ENCODE peak calls at places on chromosomes 2 and 18, in ten cellular contexts. R, B, M, F, V, I, Y, C, J and N are unnamed samples.

GRCh38 chr18:58161659-58162058 is 117.6 kb downstream of the NEDD4L start:
- DNase-seq in C (no peak), I (peak), R (no peak), F (no peak), V (no peak), B (no peak), J (no peak), Y (peak), M (no peak), N (peak)

GRCh38 chr2:403682-404081 is 115.8 kb upstream of the ALKAL2 start:
- DNase-seq in I (no peak), R (no peak), J (no peak), B (no peak), V (no peak), M (no peak), F (no peak), Y (no peak), C (no peak), N (no peak)

GRCh38 chr2:22944141-22944540 is 440.8 kb upstream of the KLHL29 start:
- DNase-seq in V (no peak), B (no peak), F (no peak), R (no peak), I (no peak), M (no peak), Y (no peak), C (no peak), J (no peak), N (no peak)

GRCh38 chr2:173496746-173497145 is 142.1 kb downstream of the CDCA7 start:
- DNase-seq in M (no peak), V (no peak), C (no peak), R (peak), F (no peak), B (no peak), I (no peak), J (no peak), Y (peak), N (no peak)

GRCh38 chr2:217459675-217460405 is 543.0 kb downstream of the TNS1 start:
- DNase-seq in Y (peak), C (no peak), R (no peak), I (no peak), J (no peak), F (no peak), M (no peak), V (no peak), B (no peak), N (no peak)

GRCh38 chr2:178512491-178512890 is 32.2 kb downstream of the PLEKHA3 start:
- DNase-seq in J (no peak), I (no peak), V (no peak), F (no peak), C (no peak), Y (peak), R (no peak), M (no peak), B (no peak), N (no peak)

GRCh38 chr2:98674233-98674964 is 56.5 kb downstream of the MGAT4A start:
- DNase-seq in J (no peak), V (no peak), B (no peak), C (no peak), R (no peak), M (no peak), I (no peak), F (no peak), Y (no peak), N (no peak)

GRCh38 chr2:224611938-224612337 is 26.8 kb upstream of the CUL3 start:
- DNase-seq in F (no peak), I (no peak), Y (no peak), V (no peak), C (no peak), R (no peak), M (no peak), B (no peak), J (no peak), N (no peak)

GRCh38 chr2:31233216-31233615 is 736 bp upstream of the EHD3 start:
- DNase-seq in Y (peak), F (no peak), V (no peak), B (no peak), C (no peak), I (peak), M (no peak), J (no peak), R (no peak), N (no peak)

GRCh38 chr18:75762758-75763157 is 335.3 kb upstream of the SMIM21 start:
- DNase-seq in C (no peak), I (no peak), R (no peak), V (no peak), M (no peak), Y (no peak), F (no peak), B (no peak), J (no peak), N (no peak)

GRCh38 chr2:118103963-118104942 is 16.0 kb downstream of the INSIG2 start:
- DNase-seq in R (no peak), V (no peak), J (no peak), B (no peak), C (no peak), I (no peak), F (no peak), M (no peak), Y (no peak), N (no peak)

GRCh38 chr2:47653036-47653435 is 129.9 kb upstream of the MSH6 start:
- DNase-seq in I (no peak), B (no peak), Y (no peak), V (peak), M (no peak), J (no peak), R (no peak), C (no peak), F (no peak), N (no peak)

GRCh38 chr2:221567809-221568208 is 4.3 kb downstream of the EPHA4 start:
- DNase-seq in J (no peak), F (no peak), C (no peak), Y (no peak), M (no peak), I (no peak), R (no peak), B (no peak), V (no peak), N (no peak)

GRCh38 chr2:171629113-171629512 is 58.2 kb upstream of the DYNC1I2 start:
- DNase-seq in M (no peak), I (no peak), R (no peak), J (no peak), C (no peak), B (no peak), Y (no peak), F (no peak), V (no peak), N (no peak)

GRCh38 chr2:148350211-148350610 is 294.3 kb upstream of the EPC2 start:
- DNase-seq in C (no peak), J (no peak), R (no peak), Y (no peak), F (no peak), V (no peak), B (no peak), M (no peak), I (no peak), N (no peak)

GRCh38 chr18:46134920-46135675 is 30.9 kb downstream of the HAUS1 start:
- DNase-seq in F (no peak), Y (no peak), C (no peak), B (no peak), R (no peak), J (no peak), V (no peak), I (no peak), M (no peak), N (no peak)

GRCh38 chr2:155965415-155966070 is 367.0 kb downstream of the NR4A2 start:
- DNase-seq in B (no peak), F (no peak), C (no peak), V (no peak), M (no peak), J (no peak), Y (no peak), R (no peak), I (no peak), N (no peak)

GRCh38 chr2:210548031-210548430 is 8.4 kb upstream of the CPS1 start:
- DNase-seq in M (no peak), I (no peak), V (no peak), R (no peak), B (no peak), Y (no peak), J (no peak), F (no peak), C (no peak), N (no peak)

GRCh38 chr2:229784791-229785190 is 70.4 kb upstream of the DNER start:
- DNase-seq in Y (no peak), F (no peak), M (no peak), R (no peak), C (no peak), B (no peak), J (no peak), V (no peak), I (no peak), N (no peak)

GRCh38 chr2:239002591-239002959 is 154.7 kb downstream of the TWIST2 start:
- DNase-seq in B (no peak), C (no peak), Y (no peak), R (no peak), J (no peak), F (no peak), I (no peak), M (no peak), V (peak), N (no peak)

GRCh38 chr2:222715729-222716128 is 44.3 kb downstream of the MOGAT1 start:
- DNase-seq in V (no peak), F (no peak), C (no peak), J (no peak), R (no peak), Y (no peak), B (no peak), M (no peak), I (peak), N (no peak)

GRCh38 chr18:12518326-12518725 is 110.6 kb downstream of the PRELID3A start:
- DNase-seq in J (no peak), M (no peak), F (no peak), B (no peak), R (no peak), C (no peak), I (no peak), V (no peak), Y (no peak), N (no peak)

GRCh38 chr2:112627060-112628040 is 18.4 kb upstream of the SLC20A1 start:
- DNase-seq in M (no peak), F (no peak), B (no peak), Y (peak), I (no peak), C (no peak), V (peak), R (peak), J (no peak), N (no peak)

GRCh38 chr2:69185807-69186206 is 172.8 kb downstream of the ANTXR1 start:
- DNase-seq in J (no peak), F (no peak), B (no peak), R (peak), C (peak), I (peak), Y (no peak), V (peak), M (no peak), N (no peak)